ENCODE peak calls at places on chromosomes 4 and X, in ten cellular contexts. B is CD4-positive, alpha-beta T cell; F is mammary epithelial cell; W is caudate nucleus; H is SK-N-SH; L is lung; G is testis; A is fibroblast of lung; X is HL-60; V is endodermal cell. P is an unnamed sample.

GRCh38 chr4:8547912-8548730 is 32.1 kb upstream of the GPR78 start:
- DNase-seq in X (no peak), G (no peak), B (no peak), W (no peak), H (peak; percentile 20), A (no peak), L (no peak), F (no peak), V (peak; percentile 45), P (no peak)

GRCh38 chr4:118834070-118834469 is 1.9 kb downstream of the SEC24D start:
- DNase-seq in X (no peak), W (no peak), V (no peak), L (no peak), H (peak; percentile 23), F (no peak), G (no peak), A (peak; percentile 44), B (no peak), P (no peak)

GRCh38 chrX:30573125-30573524 is 4.4 kb downstream of the TASL start:
- DNase-seq in W (no peak), L (no peak), X (no peak), H (no peak), V (no peak), F (no peak), B (no peak), G (no peak), A (no peak), P (no peak)

GRCh38 chrX:77749695-77750094 is 36.3 kb downstream of the ATRX start:
- DNase-seq in G (no peak), X (no peak), A (peak; percentile 57), H (no peak), L (no peak), F (no peak), V (no peak), B (no peak), W (no peak), P (no peak)

GRCh38 chr4:94974773-94975172 is 217.0 kb downstream of the BMPR1B start:
- DNase-seq in L (no peak), H (no peak), W (no peak), G (no peak), B (no peak), V (no peak), X (no peak), A (peak; percentile 73), F (peak; percentile 17), P (no peak)

GRCh38 chrX:37796805-37797204 is 16.9 kb downstream of the CYBB start:
- DNase-seq in B (no peak), X (no peak), L (no peak), G (no peak), W (no peak), F (no peak), V (no peak), H (no peak), A (peak; percentile 1), P (no peak)

GRCh38 chr4:76177709-76178108 is 29.5 kb upstream of the NUP54 start:
- DNase-seq in W (no peak), F (no peak), G (no peak), V (no peak), L (no peak), H (no peak), A (no peak), X (no peak), B (no peak), P (no peak)

GRCh38 chr4:101191302-101192098 is 155.8 kb downstream of the PPP3CA start:
- DNase-seq in W (no peak), H (peak; percentile 47), A (peak; percentile 92), G (peak; percentile 80), L (peak; percentile 60), F (no peak), X (no peak), V (peak; percentile 72), B (no peak), P (peak; percentile 26)

GRCh38 chr4:19358015-19358414 is 893.7 kb upstream of the SLIT2 start:
- DNase-seq in X (no peak), B (no peak), G (no peak), V (no peak), W (no peak), F (peak; percentile 92), H (no peak), L (no peak), A (peak; percentile 32), P (no peak)

GRCh38 chr4:150950657-150951056 is 64.4 kb downstream of the LRBA start:
- DNase-seq in X (no peak), A (peak; percentile 27), B (no peak), H (no peak), F (peak; percentile 11), G (no peak), W (no peak), L (no peak), V (no peak), P (no peak)

DNA sequence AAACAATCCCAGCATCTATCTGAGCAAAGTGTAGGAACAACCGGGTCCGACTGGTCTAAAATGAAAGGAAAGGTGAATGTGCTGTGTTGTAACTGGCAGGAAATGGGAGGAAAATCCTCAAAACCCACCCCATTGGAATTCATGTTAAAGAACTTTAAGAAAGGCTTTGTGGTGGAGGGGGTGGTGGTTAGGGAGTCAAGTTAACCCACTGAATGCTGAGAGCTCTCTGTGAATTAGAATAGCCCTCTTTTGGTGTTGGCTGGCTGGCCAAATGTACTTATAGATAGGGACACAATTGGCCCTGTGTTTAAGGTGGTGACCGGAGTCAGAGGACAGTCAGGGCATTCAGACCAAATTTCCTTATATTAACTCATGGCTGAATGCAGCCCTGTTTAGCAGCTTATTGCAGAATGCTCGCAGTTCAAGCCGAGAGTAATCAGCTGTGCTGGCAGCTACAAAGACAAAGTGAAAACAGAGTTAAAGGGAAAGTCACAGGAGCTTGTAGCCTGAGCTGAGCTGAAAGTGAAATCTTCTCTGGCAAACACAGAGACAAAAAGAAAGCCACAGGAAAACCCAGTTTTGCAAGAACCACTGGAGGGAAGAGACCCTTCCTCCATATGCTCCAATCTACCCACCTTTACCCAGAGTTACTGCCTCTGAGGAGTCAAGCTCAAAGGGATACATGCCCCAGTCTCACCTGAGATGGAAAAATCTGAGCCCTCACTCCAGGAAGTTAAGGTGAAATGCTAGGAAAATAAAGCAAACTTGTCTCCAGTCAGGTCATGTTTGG is 38.5 kb upstream of the UGT2B7 start:
- DNase-seq in B (no peak), W (no peak), H (no peak), F (no peak), G (no peak), V (peak; percentile 53), L (no peak), A (peak; percentile 30), X (no peak), P (no peak)
- H3K27ac ChIP-seq in B (no peak overlapping the region), W (no peak overlapping the region), H (no peak overlapping the region), F (no peak overlapping the region), G (no peak overlapping the region), V (peak overlapping the region; percentile 64), L (peak overlapping the region; percentile 63), A (no peak overlapping the region), X (no peak overlapping the region), P (no peak overlapping the region)

GRCh38 chr4:14855719-14856075 is 146.6 kb upstream of the CPEB2 start:
- DNase-seq in A (no peak), X (no peak), H (no peak), B (no peak), L (no peak), W (no peak), F (no peak), G (no peak), V (peak; percentile 17), P (no peak)

GRCh38 chr4:14856927-14857220 is 145.4 kb upstream of the CPEB2 start:
- DNase-seq in V (no peak), X (no peak), L (no peak), B (no peak), W (no peak), G (no peak), A (no peak), H (no peak), F (no peak), P (no peak)

GRCh38 chr4:14850374-14851097 is 151.7 kb upstream of the CPEB2 start:
- DNase-seq in A (no peak), V (no peak), F (no peak), W (no peak), X (peak; percentile 25), H (no peak), L (no peak), G (no peak), B (no peak), P (no peak)

GRCh38 chr4:14856076-14856926 is 146.0 kb upstream of the CPEB2 start:
- DNase-seq in G (no peak), L (peak; percentile 85), A (peak; percentile 100), B (no peak), H (no peak), W (no peak), V (peak; percentile 61), F (peak; percentile 100), X (peak; percentile 66), P (no peak)

DNA sequence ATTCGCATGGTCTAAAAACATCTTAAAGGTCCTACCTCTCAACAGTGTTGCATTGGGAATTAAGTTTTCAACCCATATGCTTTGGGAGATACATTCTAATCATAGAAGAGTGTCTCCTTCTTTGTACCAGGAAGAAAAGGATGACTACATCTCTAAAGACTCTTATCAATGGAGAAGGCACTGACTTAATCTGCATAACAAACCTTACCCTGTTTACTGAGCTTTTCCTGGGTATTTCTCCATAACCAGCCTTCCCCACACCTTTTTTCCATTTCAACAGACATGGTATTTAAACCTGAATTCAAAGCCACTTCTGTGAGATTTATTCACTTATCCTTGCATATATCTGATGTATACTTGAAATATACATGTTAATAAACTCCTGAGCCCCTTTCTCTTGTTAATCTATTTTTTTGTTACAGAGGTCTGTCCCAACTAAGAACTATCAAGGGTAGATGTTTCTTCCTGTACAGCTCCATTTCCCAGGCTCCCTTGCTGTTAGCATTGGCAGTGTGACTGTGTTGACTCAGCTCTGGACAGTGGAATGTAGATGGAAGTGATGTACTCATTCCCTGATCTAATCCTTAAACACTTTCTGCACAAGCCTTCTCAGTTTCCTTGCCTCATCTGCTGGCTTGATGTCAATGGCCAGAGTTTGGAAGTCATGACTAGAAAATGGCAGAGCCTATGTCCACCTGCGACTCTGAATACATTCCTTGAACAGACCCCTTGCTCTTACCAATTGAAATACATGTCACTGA is 148.9 kb upstream of the CPEB2 start:
- DNase-seq in L (no peak), G (no peak), V (no peak), W (no peak), H (no peak), B (no peak), A (peak; percentile 96), F (peak; percentile 78), X (no peak), P (no peak)
- H3K27ac ChIP-seq in L (no peak overlapping the region), G (no peak overlapping the region), V (no peak overlapping the region), W (no peak overlapping the region), H (no peak overlapping the region), B (no peak overlapping the region), A (no peak overlapping the region), F (no peak overlapping the region), X (no peak overlapping the region), P (no peak overlapping the region)

GRCh38 chrX:47129879-47130358 is 14.6 kb downstream of the NDUFB11 start:
- DNase-seq in L (no peak), B (no peak), X (no peak), W (no peak), V (no peak), F (no peak), A (no peak), G (no peak), H (no peak), P (no peak)
- H3K27ac ChIP-seq in L (no peak overlapping the region), B (no peak overlapping the region), X (peak overlapping the region; percentile 64), W (peak overlapping the region; percentile 36), V (no peak overlapping the region), F (no peak overlapping the region), A (peak overlapping the region; percentile 43), G (peak overlapping the region; percentile 50), H (peak overlapping the region; percentile 82), P (no peak overlapping the region)

DNA sequence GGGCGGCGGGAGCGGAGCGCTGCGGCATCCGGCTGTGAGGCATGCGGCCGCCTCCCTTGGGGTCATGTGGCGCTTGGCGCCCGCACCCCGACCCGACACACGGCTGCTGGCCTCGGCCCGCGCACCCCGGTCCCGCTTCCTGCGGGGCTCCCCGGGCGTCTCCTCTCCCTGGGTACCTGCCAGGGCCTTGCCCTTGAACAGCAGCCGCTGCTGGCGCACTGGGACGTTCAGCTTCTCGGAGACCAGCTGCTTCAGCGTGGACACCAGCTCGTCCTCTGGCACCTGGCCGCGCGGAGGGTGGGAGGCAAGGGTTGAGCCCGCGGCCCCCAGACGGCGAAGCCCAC is 391 bp downstream of the UBL4A start:
- DNase-seq in F (peak; percentile 17), H (peak; percentile 56), V (peak; percentile 54), W (no peak), G (peak; percentile 60), X (peak; percentile 22), A (no peak), B (peak; percentile 29), L (no peak), P (no peak)
- H3K27ac ChIP-seq in F (no peak overlapping the region), H (peak overlapping the region; percentile 77), V (no peak overlapping the region), W (no peak overlapping the region), G (no peak overlapping the region), X (peak overlapping the region; percentile 80), A (no peak overlapping the region), B (no peak overlapping the region), L (peak overlapping the region; percentile 83), P (peak overlapping the region; percentile 58)